ENCODE peak calls at places on chromosomes 11 and 22, in five cellular contexts. One of them, this sample, is unnamed.

GRCh38 chr22:28741758-28742561 is at the start of the genes CHEK2 and HSCB:
- DNase-seq in OCI-LY7: peak
- DNase-seq in activated CD8-positive, alpha-beta T cell treated with anti-CD3 and anti-CD28 coated beads for 36 hours: peak
- DNase-seq in glutamatergic neuron: peak
- DNase-seq in HFF-Myc: peak
- DNase-seq in this sample: peak

GRCh38 chr11:95490625-95491024 is 259.6 kb upstream of the SESN3 start:
- DNase-seq in OCI-LY7: no peak
- DNase-seq in activated CD8-positive, alpha-beta T cell treated with anti-CD3 and anti-CD28 coated beads for 36 hours: no peak
- DNase-seq in glutamatergic neuron: no peak
- DNase-seq in HFF-Myc: no peak
- DNase-seq in this sample: no peak

GRCh38 chr22:38175206-38176118 is 6.2 kb downstream of the PLA2G6 start:
- DNase-seq in OCI-LY7: no peak
- DNase-seq in activated CD8-positive, alpha-beta T cell treated with anti-CD3 and anti-CD28 coated beads for 36 hours: no peak
- DNase-seq in glutamatergic neuron: no peak
- DNase-seq in HFF-Myc: no peak
- DNase-seq in this sample: no peak

GRCh38 chr11:126115820-126116319 is 53.2 kb upstream of the CDON start:
- DNase-seq in OCI-LY7: no peak
- DNase-seq in activated CD8-positive, alpha-beta T cell treated with anti-CD3 and anti-CD28 coated beads for 36 hours: no peak
- DNase-seq in glutamatergic neuron: no peak
- DNase-seq in HFF-Myc: peak
- DNase-seq in this sample: no peak

GRCh38 chr11:122170815-122171475 is 54.9 kb upstream of the BLID start:
- DNase-seq in OCI-LY7: no peak
- DNase-seq in activated CD8-positive, alpha-beta T cell treated with anti-CD3 and anti-CD28 coated beads for 36 hours: no peak
- DNase-seq in glutamatergic neuron: no peak
- DNase-seq in HFF-Myc: no peak
- DNase-seq in this sample: no peak

GRCh38 chr22:31342389-31343125 is 3.6 kb downstream of the PATZ1 start:
- DNase-seq in OCI-LY7: no peak
- DNase-seq in activated CD8-positive, alpha-beta T cell treated with anti-CD3 and anti-CD28 coated beads for 36 hours: peak
- DNase-seq in glutamatergic neuron: peak
- DNase-seq in HFF-Myc: no peak
- DNase-seq in this sample: no peak

GRCh38 chr11:76574406-76574805 is 96.1 kb downstream of the LRRC32 start:
- DNase-seq in OCI-LY7: no peak
- DNase-seq in activated CD8-positive, alpha-beta T cell treated with anti-CD3 and anti-CD28 coated beads for 36 hours: no peak
- DNase-seq in glutamatergic neuron: no peak
- DNase-seq in HFF-Myc: no peak
- DNase-seq in this sample: no peak

GRCh38 chr11:111378773-111379499 is at the start of gene POU2AF1:
- DNase-seq in OCI-LY7: peak
- DNase-seq in activated CD8-positive, alpha-beta T cell treated with anti-CD3 and anti-CD28 coated beads for 36 hours: peak
- DNase-seq in glutamatergic neuron: no peak
- DNase-seq in HFF-Myc: peak
- DNase-seq in this sample: peak

GRCh38 chr11:30244255-30244654 is 13.4 kb downstream of the FSHB start:
- DNase-seq in OCI-LY7: no peak
- DNase-seq in activated CD8-positive, alpha-beta T cell treated with anti-CD3 and anti-CD28 coated beads for 36 hours: no peak
- DNase-seq in glutamatergic neuron: no peak
- DNase-seq in HFF-Myc: no peak
- DNase-seq in this sample: no peak

GRCh38 chr11:119316729-119317591 is at the start of gene MCAM:
- DNase-seq in OCI-LY7: no peak
- DNase-seq in activated CD8-positive, alpha-beta T cell treated with anti-CD3 and anti-CD28 coated beads for 36 hours: no peak
- DNase-seq in glutamatergic neuron: peak
- DNase-seq in HFF-Myc: no peak
- DNase-seq in this sample: no peak

GRCh38 chr11:83865636-83866461 is 579.7 kb upstream of the CCDC90B start:
- DNase-seq in OCI-LY7: no peak
- DNase-seq in activated CD8-positive, alpha-beta T cell treated with anti-CD3 and anti-CD28 coated beads for 36 hours: no peak
- DNase-seq in glutamatergic neuron: no peak
- DNase-seq in HFF-Myc: no peak
- DNase-seq in this sample: no peak

DNA sequence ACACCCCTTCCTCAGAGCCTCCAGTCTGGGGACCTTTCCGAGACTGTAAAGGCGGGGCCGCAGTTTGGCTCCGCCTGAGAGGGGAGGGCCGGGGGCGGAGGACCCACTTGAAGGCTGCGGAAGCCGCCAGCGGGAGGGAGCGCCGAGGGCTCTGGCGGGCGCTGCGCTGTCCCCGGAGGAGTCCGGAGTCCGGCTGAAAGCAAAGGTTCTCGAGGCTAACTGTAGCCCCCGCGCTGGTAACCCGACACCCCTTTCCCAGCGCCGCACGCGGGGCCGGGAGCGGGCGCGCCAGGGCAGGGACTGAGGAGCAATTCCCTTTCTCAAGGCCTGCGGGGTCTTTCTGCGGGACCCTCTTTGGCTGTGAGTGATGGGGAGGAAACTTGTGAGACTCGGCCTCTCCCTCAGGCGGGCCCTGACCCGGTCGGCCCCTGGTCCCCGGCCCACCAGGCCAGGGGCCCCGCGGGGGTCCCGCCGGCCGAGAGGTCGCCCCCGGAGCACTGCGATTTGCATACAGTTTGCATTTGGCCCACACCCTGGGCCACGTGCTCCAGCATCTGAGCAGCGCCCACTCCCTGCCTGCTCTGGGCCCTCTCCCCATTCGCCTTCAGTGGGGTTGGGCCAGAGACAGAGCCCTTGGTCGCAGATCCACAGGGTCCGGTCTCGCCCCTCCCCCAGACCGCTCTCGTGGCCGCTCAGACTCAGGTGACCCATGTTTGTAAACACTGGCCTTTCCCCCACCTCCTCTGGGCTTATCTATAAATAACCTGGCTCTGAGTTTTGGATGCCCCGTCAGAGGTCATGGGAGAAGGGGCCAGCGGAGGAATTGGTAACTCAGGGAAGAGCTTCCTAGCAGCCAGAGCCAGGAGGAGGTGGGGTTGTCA is 519 bp upstream of the ART5 start:
- DNase-seq in OCI-LY7: no peak
- DNase-seq in activated CD8-positive, alpha-beta T cell treated with anti-CD3 and anti-CD28 coated beads for 36 hours: peak
- DNase-seq in glutamatergic neuron: peak
- DNase-seq in HFF-Myc: peak
- DNase-seq in this sample: peak
- TF ChIP-seq CTCF in OCI-LY7: no peak
- TF ChIP-seq CTCF in activated CD8-positive, alpha-beta T cell treated with anti-CD3 and anti-CD28 coated beads for 36 hours: no peak
- TF ChIP-seq CTCF in glutamatergic neuron: no peak
- TF ChIP-seq CTCF in HFF-Myc: no peak
- TF ChIP-seq CTCF in this sample: no peak

GRCh38 chr22:20388200-20388599 is 5.8 kb upstream of the ZNF74 start:
- DNase-seq in OCI-LY7: no peak
- DNase-seq in activated CD8-positive, alpha-beta T cell treated with anti-CD3 and anti-CD28 coated beads for 36 hours: no peak
- DNase-seq in glutamatergic neuron: no peak
- DNase-seq in HFF-Myc: no peak
- DNase-seq in this sample: no peak
- TF ChIP-seq CTCF in OCI-LY7: no peak
- TF ChIP-seq CTCF in activated CD8-positive, alpha-beta T cell treated with anti-CD3 and anti-CD28 coated beads for 36 hours: no peak
- TF ChIP-seq CTCF in glutamatergic neuron: no peak
- TF ChIP-seq CTCF in HFF-Myc: no peak
- TF ChIP-seq CTCF in this sample: no peak

GRCh38 chr11:133082851-133083488 is 449.3 kb downstream of the OPCML start:
- DNase-seq in OCI-LY7: no peak
- DNase-seq in activated CD8-positive, alpha-beta T cell treated with anti-CD3 and anti-CD28 coated beads for 36 hours: peak
- DNase-seq in glutamatergic neuron: peak
- DNase-seq in HFF-Myc: no peak
- DNase-seq in this sample: peak
- TF ChIP-seq CTCF in OCI-LY7: no peak
- TF ChIP-seq CTCF in activated CD8-positive, alpha-beta T cell treated with anti-CD3 and anti-CD28 coated beads for 36 hours: peak
- TF ChIP-seq CTCF in glutamatergic neuron: peak
- TF ChIP-seq CTCF in HFF-Myc: peak
- TF ChIP-seq CTCF in this sample: peak

GRCh38 chr11:117902001-117902855 is 25.8 kb upstream of the FXYD6 start:
- DNase-seq in OCI-LY7: no peak
- DNase-seq in activated CD8-positive, alpha-beta T cell treated with anti-CD3 and anti-CD28 coated beads for 36 hours: no peak
- DNase-seq in glutamatergic neuron: no peak
- DNase-seq in HFF-Myc: no peak
- DNase-seq in this sample: no peak
- TF ChIP-seq CTCF in OCI-LY7: no peak
- TF ChIP-seq CTCF in activated CD8-positive, alpha-beta T cell treated with anti-CD3 and anti-CD28 coated beads for 36 hours: no peak
- TF ChIP-seq CTCF in glutamatergic neuron: no peak
- TF ChIP-seq CTCF in HFF-Myc: no peak
- TF ChIP-seq CTCF in this sample: no peak

DNA sequence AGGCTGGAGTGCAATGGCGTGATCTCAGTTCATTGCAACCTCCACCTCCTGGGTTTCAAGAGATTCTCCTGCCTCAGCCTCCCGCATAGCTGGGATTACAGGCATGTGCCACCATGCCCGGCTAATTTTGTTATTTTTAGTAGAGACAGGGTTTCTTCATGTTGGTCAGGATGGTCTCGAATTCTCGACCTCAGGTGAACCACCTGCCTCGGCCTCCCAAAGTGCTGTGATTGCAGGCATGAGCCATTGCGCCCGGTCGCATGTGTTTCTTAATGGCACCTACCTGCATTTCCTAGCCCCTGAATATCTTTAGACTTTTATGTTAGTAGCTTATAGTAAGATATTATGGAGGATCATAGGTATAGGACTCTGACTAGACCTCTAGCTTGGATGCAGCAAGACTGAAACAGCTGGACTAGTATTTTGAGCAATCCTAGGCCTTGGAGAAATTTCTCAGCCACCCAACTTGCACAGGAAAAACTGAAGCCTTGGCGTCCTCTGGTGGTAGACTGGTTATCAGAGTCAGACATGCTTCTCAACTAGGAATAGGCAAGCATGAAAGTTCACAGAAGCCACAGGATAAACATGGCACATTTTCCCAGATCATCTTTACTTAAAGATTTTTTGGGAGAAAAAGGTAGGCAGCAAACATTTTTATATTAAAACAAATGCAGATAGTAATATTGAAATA is 22.7 kb upstream of the C1QTNF4 start:
- DNase-seq in OCI-LY7: peak
- DNase-seq in activated CD8-positive, alpha-beta T cell treated with anti-CD3 and anti-CD28 coated beads for 36 hours: peak
- DNase-seq in glutamatergic neuron: peak
- DNase-seq in HFF-Myc: peak
- DNase-seq in this sample: peak
- TF ChIP-seq CTCF in OCI-LY7: peak
- TF ChIP-seq CTCF in activated CD8-positive, alpha-beta T cell treated with anti-CD3 and anti-CD28 coated beads for 36 hours: no peak
- TF ChIP-seq CTCF in glutamatergic neuron: peak
- TF ChIP-seq CTCF in HFF-Myc: peak
- TF ChIP-seq CTCF in this sample: peak

DNA sequence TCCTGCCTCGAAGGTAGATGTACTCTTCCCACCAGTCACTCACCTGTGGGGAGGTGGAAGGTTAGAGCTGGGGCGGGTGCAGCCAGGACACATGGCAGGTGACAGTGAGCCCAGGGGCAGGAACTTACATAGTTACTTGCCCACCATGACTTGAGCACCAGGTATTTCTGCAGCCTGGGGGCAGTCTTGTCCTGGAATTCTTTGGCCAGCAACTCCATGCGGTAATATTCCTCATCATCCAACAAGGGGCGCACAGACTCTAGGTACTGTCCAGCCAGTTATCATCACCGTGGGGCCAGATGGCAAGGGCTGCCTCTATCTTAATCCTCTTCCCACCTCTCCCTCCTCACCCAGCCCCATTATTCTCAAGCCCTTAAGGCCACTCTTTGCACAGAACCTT is 2.2 kb downstream of the CPT1B start:
- DNase-seq in OCI-LY7: no peak
- DNase-seq in activated CD8-positive, alpha-beta T cell treated with anti-CD3 and anti-CD28 coated beads for 36 hours: no peak
- DNase-seq in glutamatergic neuron: peak
- DNase-seq in HFF-Myc: peak
- DNase-seq in this sample: no peak
- TF ChIP-seq CTCF in OCI-LY7: peak
- TF ChIP-seq CTCF in activated CD8-positive, alpha-beta T cell treated with anti-CD3 and anti-CD28 coated beads for 36 hours: no peak
- TF ChIP-seq CTCF in glutamatergic neuron: no peak
- TF ChIP-seq CTCF in HFF-Myc: peak
- TF ChIP-seq CTCF in this sample: no peak

DNA sequence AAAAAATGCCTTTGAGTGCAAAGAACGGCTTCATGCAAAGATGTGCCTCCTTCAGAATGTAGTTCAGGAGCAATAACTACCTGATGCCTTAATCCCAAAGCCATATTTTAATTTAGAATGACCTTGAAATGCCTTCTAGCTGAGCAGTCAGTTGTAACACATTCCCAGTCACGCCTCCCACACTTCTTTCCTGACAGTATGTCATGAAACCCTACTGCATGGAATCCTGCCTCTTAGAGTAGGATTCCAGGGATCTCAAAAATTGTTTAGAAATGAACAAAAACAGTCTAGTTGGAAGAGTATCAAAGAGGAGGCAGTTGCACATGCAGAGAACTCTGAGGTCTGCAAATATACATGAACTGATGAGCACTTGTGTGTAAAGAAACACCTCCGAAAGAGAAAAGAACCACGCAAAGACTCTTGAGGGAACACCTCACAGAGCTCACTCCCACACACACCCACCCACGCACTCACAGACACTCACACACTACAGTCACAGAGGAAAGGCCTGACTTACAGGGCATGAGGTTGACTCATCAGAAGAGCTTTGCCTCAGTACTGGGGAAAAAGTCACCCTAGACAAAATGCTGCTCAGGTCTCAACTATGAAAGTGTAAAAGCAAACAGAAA is 77.4 kb downstream of the GGTLC2 start:
- DNase-seq in OCI-LY7: no peak
- DNase-seq in activated CD8-positive, alpha-beta T cell treated with anti-CD3 and anti-CD28 coated beads for 36 hours: peak
- DNase-seq in glutamatergic neuron: no peak
- DNase-seq in HFF-Myc: no peak
- DNase-seq in this sample: peak
- TF ChIP-seq CTCF in OCI-LY7: no peak
- TF ChIP-seq CTCF in activated CD8-positive, alpha-beta T cell treated with anti-CD3 and anti-CD28 coated beads for 36 hours: no peak
- TF ChIP-seq CTCF in glutamatergic neuron: no peak
- TF ChIP-seq CTCF in HFF-Myc: no peak
- TF ChIP-seq CTCF in this sample: no peak

GRCh38 chr11:32188785-32189184 is 97.9 kb downstream of the RCN1 start:
- DNase-seq in OCI-LY7: no peak
- DNase-seq in activated CD8-positive, alpha-beta T cell treated with anti-CD3 and anti-CD28 coated beads for 36 hours: no peak
- DNase-seq in glutamatergic neuron: no peak
- DNase-seq in HFF-Myc: no peak
- DNase-seq in this sample: no peak
- TF ChIP-seq CTCF in OCI-LY7: no peak
- TF ChIP-seq CTCF in activated CD8-positive, alpha-beta T cell treated with anti-CD3 and anti-CD28 coated beads for 36 hours: no peak
- TF ChIP-seq CTCF in glutamatergic neuron: no peak
- TF ChIP-seq CTCF in HFF-Myc: no peak
- TF ChIP-seq CTCF in this sample: no peak

GRCh38 chr11:22624742-22625447 is 728 bp downstream of the FANCF start:
- DNase-seq in OCI-LY7: peak
- DNase-seq in activated CD8-positive, alpha-beta T cell treated with anti-CD3 and anti-CD28 coated beads for 36 hours: peak
- DNase-seq in glutamatergic neuron: peak
- DNase-seq in HFF-Myc: peak
- DNase-seq in this sample: peak
- TF ChIP-seq CTCF in OCI-LY7: peak
- TF ChIP-seq CTCF in activated CD8-positive, alpha-beta T cell treated with anti-CD3 and anti-CD28 coated beads for 36 hours: no peak
- TF ChIP-seq CTCF in glutamatergic neuron: no peak
- TF ChIP-seq CTCF in HFF-Myc: peak
- TF ChIP-seq CTCF in this sample: peak